ENCODE peak calls at places on chromosome 3, in four cellular contexts. M is astrocyte of the cerebellum, W is body of pancreas, G is IMR-90. J is an unnamed sample.

GRCh38 chr3:48528754-48529153 is 24.8 kb upstream of the SHISA5 start:
- DNase-seq in G (no peak), M (no peak), W (no peak), J (no peak)

GRCh38 chr3:45612918-45613602 is 18.5 kb downstream of the LIMD1 start:
- DNase-seq in W (no peak), M (peak), G (peak), J (no peak)

GRCh38 chr3:187352581-187353575 is 15.3 kb upstream of the RTP4 start:
- DNase-seq in M (no peak), G (peak), W (no peak), J (no peak)

GRCh38 chr3:16917256-16917935 is 32.6 kb downstream of the PLCL2 start:
- DNase-seq in G (peak), M (no peak), W (no peak), J (no peak)

GRCh38 chr3:57627976-57628375 is 30.8 kb upstream of the ARF4 start:
- DNase-seq in W (no peak), G (no peak), M (no peak), J (no peak)

GRCh38 chr3:47865192-47865591 is 62.3 kb downstream of the DHX30 start:
- DNase-seq in G (no peak), M (no peak), W (no peak), J (no peak)

GRCh38 chr3:105365171-105365535 is 1.6 kb upstream of the ALCAM start:
- DNase-seq in G (no peak), M (no peak), W (peak), J (no peak)

GRCh38 chr3:191066669-191067068 is 132.4 kb upstream of the OSTN start:
- DNase-seq in G (peak), W (no peak), M (peak), J (peak)

GRCh38 chr3:177474652-177475051 is 277.4 kb upstream of the TBL1XR1 start:
- DNase-seq in G (no peak), M (no peak), W (no peak), J (no peak)

GRCh38 chr3:18351823-18352744 is 73.1 kb downstream of the SATB1 start:
- DNase-seq in M (no peak), G (no peak), W (peak), J (no peak)

GRCh38 chr3:139427283-139428060 is 38.0 kb upstream of the COPB2 start:
- DNase-seq in M (peak), G (peak), W (no peak), J (peak)

GRCh38 chr3:54349231-54349647 is 226.9 kb downstream of the CACNA2D3 start:
- DNase-seq in M (no peak), W (no peak), G (no peak), J (no peak)

GRCh38 chr3:94004301-94004910 is 24.0 kb downstream of the STX19 start:
- DNase-seq in M (peak), G (peak), W (no peak), J (no peak)

GRCh38 chr3:11269007-11269406 is 3.2 kb upstream of the ATG7 start:
- DNase-seq in W (no peak), M (no peak), G (no peak), J (no peak)

GRCh38 chr3:136838641-136839555 is 20.0 kb downstream of the SLC35G2 start:
- DNase-seq in W (no peak), G (peak), M (no peak), J (no peak)

GRCh38 chr3:188133219-188133618 is 20.7 kb upstream of the LPP start:
- DNase-seq in G (peak), W (no peak), M (no peak), J (peak)

GRCh38 chr3:129224984-129225393 is 24.4 kb upstream of the COPG1 start:
- DNase-seq in W (peak), M (no peak), G (peak), J (no peak)

GRCh38 chr3:122350814-122351418 is 25.9 kb downstream of the CSTA start:
- DNase-seq in W (no peak), M (no peak), G (peak), J (peak)

GRCh38 chr3:157390713-157391515 is 45.7 kb upstream of the PTX3 start:
- DNase-seq in G (peak), W (no peak), M (no peak), J (no peak)

GRCh38 chr3:42010530-42010929 is 48.6 kb upstream of the ULK4 start:
- DNase-seq in G (no peak), M (no peak), W (peak), J (no peak)

GRCh38 chr3:40070816-40071215 is 238.7 kb upstream of the EIF1B start:
- DNase-seq in G (no peak), M (no peak), W (no peak), J (no peak)

GRCh38 chr3:64411101-64411500 is 185.8 kb upstream of the PRICKLE2 start:
- DNase-seq in G (no peak), W (no peak), M (no peak), J (no peak)

GRCh38 chr3:127524300-127524896 is 66.1 kb downstream of the TPRA1 start:
- DNase-seq in M (no peak), G (no peak), W (peak), J (no peak)

GRCh38 chr3:64104691-64105101 is 81.4 kb upstream of the PSMD6 start:
- DNase-seq in M (no peak), G (peak), W (no peak), J (no peak)

GRCh38 chr3:38843898-38844297 is 27.9 kb upstream of the SCN10A start:
- DNase-seq in G (peak), M (peak), W (no peak), J (no peak)

GRCh38 chr3:94179059-94179458 is 116.2 kb downstream of the NSUN3 start:
- DNase-seq in M (no peak), G (no peak), W (no peak), J (no peak)

GRCh38 chr3:105367406-105368213 is 901 bp downstream of the ALCAM start:
- DNase-seq in G (peak), M (no peak), W (peak), J (no peak)

GRCh38 chr3:130712718-130713423 is 33.8 kb downstream of the PIK3R4 start:
- DNase-seq in W (no peak), M (no peak), G (peak), J (no peak)

GRCh38 chr3:7562892-7563291 is 702.0 kb downstream of the GRM7 start:
- DNase-seq in G (no peak), M (no peak), W (no peak), J (no peak)

GRCh38 chr3:126351086-126351770 is 6.0 kb downstream of the KLF15 start:
- DNase-seq in M (no peak), W (no peak), G (no peak), J (no peak)

GRCh38 chr3:156659260-156659659 is 15.1 kb upstream of the TIPARP start:
- DNase-seq in M (no peak), W (no peak), G (no peak), J (peak)

GRCh38 chr3:157669403-157669802 is 166.2 kb upstream of the VEPH1 start:
- DNase-seq in G (no peak), W (no peak), M (no peak), J (no peak)

GRCh38 chr3:180684807-180685206 is 5.5 kb upstream of the CCDC39 start:
- DNase-seq in M (no peak), W (no peak), G (no peak), J (no peak)

GRCh38 chr3:50245831-50246516 is 10.0 kb downstream of the GNAI2 start:
- DNase-seq in G (peak), W (peak), M (peak), J (no peak)

GRCh38 chr3:50245251-50245745 is 9.3 kb downstream of the GNAI2 start:
- DNase-seq in M (no peak), G (no peak), W (no peak), J (no peak)

GRCh38 chr3:50248387-50248786 is 12.4 kb downstream of the GNAI2 start:
- DNase-seq in M (no peak), G (no peak), W (no peak), J (no peak)

GRCh38 chr3:50249459-50249858 is 13.5 kb downstream of the GNAI2 start:
- DNase-seq in W (no peak), G (no peak), M (no peak), J (no peak)

GRCh38 chr3:50246517-50246954 is 10.5 kb downstream of the GNAI2 start:
- DNase-seq in W (no peak), M (peak), G (peak), J (peak)
- H3K4me3 ChIP-seq in W (no peak), M (peak), G (no peak), J (no peak)

DNA sequence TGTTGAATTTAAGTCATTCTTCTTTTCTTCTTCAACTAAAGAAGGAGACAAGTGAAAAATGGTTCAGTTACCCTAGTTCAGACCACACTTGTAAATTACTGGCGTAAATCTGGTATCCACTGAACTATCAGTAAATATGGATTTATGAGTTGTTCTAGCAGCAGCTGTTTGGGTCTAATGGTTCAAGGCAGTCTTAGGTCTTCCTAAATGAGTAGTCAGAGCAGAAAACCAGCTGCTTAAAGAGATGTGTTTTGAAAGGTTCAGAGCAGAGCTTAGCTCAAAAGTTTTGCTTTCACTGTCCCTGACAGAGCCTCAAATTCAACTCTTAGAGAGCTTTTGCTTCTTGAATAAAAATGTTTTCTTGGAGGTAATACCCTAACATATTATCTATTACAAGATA is 5.5 kb downstream of the VGLL3 start:
- DNase-seq in G (no peak), W (no peak), M (no peak), J (no peak)
- H3K4me3 ChIP-seq in G (peak), W (no peak), M (no peak), J (peak)

GRCh38 chr3:140943781-140944547 is 2.3 kb downstream of the SLC25A36 start:
- DNase-seq in W (no peak), M (no peak), G (no peak), J (no peak)
- H3K4me3 ChIP-seq in W (no peak), M (peak), G (peak), J (peak)

DNA sequence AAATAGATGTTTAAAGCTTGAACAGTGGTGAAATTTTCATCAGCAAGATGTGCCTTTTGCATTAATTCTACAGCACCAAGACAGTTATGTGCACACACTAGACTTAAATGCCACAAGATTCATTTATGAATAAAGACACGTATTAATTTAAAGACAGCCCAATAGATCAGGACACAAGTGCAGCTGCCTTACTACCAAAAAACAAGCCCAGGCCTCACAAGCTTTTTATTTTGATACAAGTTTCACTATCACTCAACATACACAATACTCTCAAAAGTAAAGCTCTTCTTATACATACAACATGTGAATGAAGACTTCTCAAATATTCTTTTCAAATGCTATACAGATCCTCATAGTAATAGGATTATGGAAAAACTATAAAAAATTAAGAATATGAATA is 2.4 kb downstream of the ACAP2 start:
- DNase-seq in G (no peak), M (no peak), W (no peak), J (no peak)
- H3K4me3 ChIP-seq in G (no peak), M (no peak), W (no peak), J (no peak)

GRCh38 chr3:194296832-194297666 is 54.1 kb downstream of the CPN2 start:
- DNase-seq in M (no peak), G (no peak), W (peak), J (no peak)
- H3K4me3 ChIP-seq in M (peak), G (no peak), W (no peak), J (peak)

J was measured in skeletal muscle cell.